ENCODE peak calls at places on chromosomes 13 and 19, in six cellular contexts. E is NCI-H1694 treated with DMSO at 0.1 percent for 48 hours; Z is uterus; F is stimulated activated CD4-positive, alpha-beta T cell treated with anti-CD3 and anti-CD28 coated beads, Interleukin-12 subunit alpha, Interleukin-12 subunit beta, amount 100 ng/mL, for 4 hours; Y is NCI-H2081; D is psoas muscle. S is an unnamed sample.

GRCh38 chr13:96844195-96844594 is 150.1 kb downstream of the OXGR1 start:
- DNase-seq in Z (no peak), D (no peak), F (no peak), Y (no peak), E (no peak), S (no peak)

GRCh38 chr19:41422456-41422855 is 4.7 kb downstream of the B3GNT8 start:
- DNase-seq in D (no peak), Y (no peak), Z (no peak), F (no peak), E (no peak), S (no peak)

GRCh38 chr13:40384976-40385857 is 281.2 kb downstream of the FOXO1 start:
- DNase-seq in E (no peak), F (no peak), D (no peak), Y (no peak), Z (no peak), S (no peak)

GRCh38 chr19:32195706-32196610 is 149.5 kb upstream of the ZNF507 start:
- DNase-seq in F (no peak), Y (no peak), Z (no peak), E (no peak), D (no peak), S (no peak)

GRCh38 chr19:49895566-49896297 is 955 bp downstream of the IL4I1 start:
- DNase-seq in E (no peak), Y (no peak), D (no peak), Z (no peak), F (no peak), S (no peak)

GRCh38 chr19:52034051-52034728 is 6.0 kb upstream of the ZNF614 start:
- DNase-seq in D (no peak), E (no peak), F (no peak), Y (no peak), Z (no peak), S (no peak)

GRCh38 chr13:25394661-25395060 is 22.9 kb downstream of the ATP8A2 start:
- DNase-seq in E (no peak), D (no peak), Z (no peak), F (no peak), Y (no peak), S (no peak)

GRCh38 chr13:43203781-43204180 is 180.4 kb downstream of the DNAJC15 start:
- DNase-seq in D (no peak), E (no peak), Y (no peak), F (no peak), Z (no peak), S (no peak)

GRCh38 chr19:47099576-47100050 is 14.0 kb downstream of the ZC3H4 start:
- DNase-seq in Y (no peak), Z (no peak), D (peak; percentile 8), E (no peak), F (no peak), S (peak; percentile 10)

GRCh38 chr19:44685877-44686276 is 13.1 kb upstream of the CEACAM16 start:
- DNase-seq in D (no peak), E (no peak), Z (no peak), F (no peak), Y (no peak), S (no peak)

GRCh38 chr19:31135841-31136240 is 213.4 kb downstream of the TSHZ3 start:
- DNase-seq in E (no peak), D (no peak), F (no peak), Y (no peak), Z (no peak), S (no peak)

GRCh38 chr19:9009935-9010651 is at the start of gene MUC16:
- DNase-seq in Y (no peak), E (no peak), F (no peak), Z (no peak), D (no peak), S (no peak)

GRCh38 chr13:30797847-30798246 is 62.5 kb downstream of the ALOX5AP start:
- DNase-seq in Z (no peak), F (no peak), E (no peak), Y (no peak), D (no peak), S (no peak)

GRCh38 chr19:55032170-55032569 is 5.9 kb downstream of the GP6 start:
- DNase-seq in Z (no peak), Y (no peak), F (no peak), D (no peak), E (no peak), S (no peak)

GRCh38 chr19:47623151-47623920 is 14.4 kb downstream of the BICRA start:
- DNase-seq in D (no peak), Y (no peak), F (no peak), Z (no peak), E (no peak), S (peak; percentile 73)

GRCh38 chr13:59641758-59642157 is 522.0 kb downstream of the DIAPH3 start:
- DNase-seq in Z (no peak), F (no peak), D (no peak), E (no peak), Y (no peak), S (no peak)

GRCh38 chr19:44548736-44549135 is 19.3 kb upstream of the CEACAM20 start:
- DNase-seq in F (no peak), Y (no peak), D (no peak), E (no peak), Z (no peak), S (no peak)

GRCh38 chr13:110430391-110431338 is 123.6 kb downstream of the COL4A2 start:
- DNase-seq in Y (no peak), D (no peak), F (no peak), E (no peak), Z (no peak), S (no peak)

GRCh38 chr13:79491715-79492114 is 10.8 kb downstream of the NDFIP2 start:
- DNase-seq in Z (no peak), D (no peak), Y (no peak), F (no peak), E (no peak), S (no peak)

GRCh38 chr19:41746593-41747227 is 8.6 kb upstream of the CEACAM6 start:
- DNase-seq in Y (peak; percentile 72), E (peak; percentile 11), F (peak; percentile 40), Z (no peak), D (no peak), S (no peak)

GRCh38 chr19:4694211-4694987 is 24.3 kb upstream of the MYDGF start:
- DNase-seq in Z (peak; percentile 35), F (no peak), Y (no peak), E (peak; percentile 91), D (peak; percentile 97), S (no peak)

GRCh38 chr19:7772752-7773291 is 9.8 kb downstream of the CLEC4M start:
- DNase-seq in Z (no peak), D (no peak), Y (no peak), E (no peak), F (no peak), S (no peak)

GRCh38 chr13:106846571-106846970 is 278.6 kb upstream of the ARGLU1 start:
- DNase-seq in F (no peak), E (no peak), D (no peak), Y (no peak), Z (no peak), S (no peak)

GRCh38 chr19:46809534-46810272 is 21.3 kb upstream of the SLC1A5 start:
- DNase-seq in Y (no peak), D (no peak), Z (no peak), F (no peak), E (no peak), S (no peak)

GRCh38 chr13:39016789-39017188 is 21.1 kb downstream of the PROSER1 start:
- DNase-seq in Y (peak; percentile 27), F (no peak), Z (no peak), E (peak; percentile 27), D (no peak), S (no peak)

GRCh38 chr13:95784891-95785290 is 108.0 kb downstream of the DNAJC3 start:
- DNase-seq in E (no peak), F (no peak), Z (no peak), Y (no peak), D (no peak), S (no peak)

GRCh38 chr19:54660967-54661366 is 1.8 kb upstream of the LILRB4 start:
- DNase-seq in D (no peak), Z (no peak), Y (no peak), E (no peak), F (no peak), S (no peak)

GRCh38 chr19:19743176-19743575 is 10.3 kb upstream of the ZNF14 start:
- DNase-seq in Z (no peak), Y (no peak), F (no peak), D (no peak), E (no peak), S (no peak)

GRCh38 chr19:778910-779653 is 18.2 kb upstream of the PTBP1 start:
- DNase-seq in Z (peak; percentile 49), D (peak; percentile 78), F (no peak), E (no peak), Y (no peak), S (peak; percentile 64)

S was measured in heart left ventricle.